ENCODE peak calls at places on chromosomes 11 and 22, in five cellular contexts. V is HCT116, E is PC-3, Z is mammary epithelial cell, N is kidney. R is an unnamed sample.
A peak's percentile ranks its signal among the peaks of the same experiment; 100 is the strongest.

GRCh38 chr22:26894766-26895485 is 237.5 kb downstream of the MIAT start:
- DNase-seq in V (peak; percentile 4), E (peak; percentile 71), Z (peak; percentile 89), N (no peak), R (no peak)

GRCh38 chr11:85094795-85095194 is 532.3 kb downstream of the DLG2 start:
- DNase-seq in V (no peak), E (no peak), Z (no peak), N (no peak), R (no peak)

GRCh38 chr11:46736615-46737014 is 17.6 kb downstream of the F2 start:
- DNase-seq in V (no peak), E (peak; percentile 45), Z (no peak), N (no peak), R (no peak)

GRCh38 chr22:44023404-44024287 is 456 bp upstream of the PARVB start:
- DNase-seq in V (no peak), E (peak; percentile 37), Z (peak; percentile 11), N (peak; percentile 87), R (peak; percentile 77)

GRCh38 chr11:33941637-33942160 is 49.8 kb upstream of the LMO2 start:
- DNase-seq in V (peak; percentile 18), E (no peak), Z (no peak), N (no peak), R (no peak)

GRCh38 chr11:102375720-102376399 is 28.8 kb downstream of the BIRC2 start:
- DNase-seq in V (no peak), E (no peak), Z (no peak), N (no peak), R (no peak)

GRCh38 chr11:22920939-22921565 is 60.8 kb upstream of the CCDC179 start:
- DNase-seq in V (no peak), E (peak; percentile 64), Z (peak; percentile 24), N (no peak), R (peak; percentile 72)

GRCh38 chr11:76793834-76794291 is 10.7 kb downstream of the TSKU start:
- DNase-seq in V (no peak), E (no peak), Z (no peak), N (no peak), R (peak; percentile 49)

GRCh38 chr22:39598017-39598965 is 27.7 kb downstream of the CACNA1I start:
- DNase-seq in V (peak; percentile 57), E (peak; percentile 39), Z (peak; percentile 43), N (peak; percentile 81), R (peak; percentile 98)

GRCh38 chr11:65918211-65919150 is at the start of gene C11orf68:
- DNase-seq in V (no peak), E (peak; percentile 50), Z (peak; percentile 57), N (no peak), R (no peak)

GRCh38 chr11:65917077-65917433 is 1.8 kb downstream of the C11orf68 start:
- DNase-seq in V (no peak), E (peak; percentile 31), Z (no peak), N (no peak), R (peak; percentile 45)

GRCh38 chr11:65919151-65920034 is at the start of gene DRAP1:
- DNase-seq in V (peak; percentile 92), E (peak; percentile 98), Z (peak; percentile 97), N (peak; percentile 100), R (peak; percentile 99)

GRCh38 chr11:65916391-65916790 is 2.5 kb downstream of the C11orf68 start:
- DNase-seq in V (no peak), E (no peak), Z (no peak), N (no peak), R (peak; percentile 39)

DNA sequence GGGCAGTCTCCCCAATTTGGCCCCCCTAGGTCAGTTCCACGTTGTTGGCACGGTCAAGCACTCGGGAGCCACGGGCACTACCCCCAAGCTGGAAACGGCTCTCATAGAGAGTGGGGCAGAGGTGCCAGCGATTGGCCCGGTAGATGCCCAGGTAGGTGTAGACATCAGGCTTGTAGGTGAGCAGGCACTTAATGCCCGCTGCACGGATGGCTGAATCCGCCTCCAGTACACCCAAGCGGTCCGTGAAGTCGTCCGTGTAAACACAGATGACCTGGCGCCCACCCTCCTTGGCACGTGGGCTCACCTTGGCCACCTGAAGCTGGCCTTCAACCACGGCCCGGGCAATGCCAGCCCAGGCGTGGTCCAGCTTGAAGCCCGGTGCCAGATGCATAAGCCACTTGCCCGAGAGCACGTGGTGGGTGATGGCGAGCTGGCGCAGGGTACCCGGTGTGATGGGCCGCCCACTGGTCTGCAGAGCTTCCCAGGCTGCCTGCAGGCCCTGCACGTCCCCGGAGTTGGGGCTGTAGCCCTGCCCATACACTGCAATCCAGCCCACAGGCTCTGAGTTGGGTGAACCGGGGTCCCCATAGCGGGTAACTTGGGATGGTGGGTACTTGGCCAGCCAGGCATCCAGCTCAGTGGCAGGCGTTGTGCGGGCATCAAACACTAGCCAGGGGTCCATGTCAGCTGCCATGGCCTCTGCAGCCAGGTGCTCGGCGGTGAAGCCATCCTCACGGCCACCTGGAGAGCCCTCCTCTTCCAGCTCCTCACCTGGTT is 1.2 kb downstream of the C11orf68 start:
- DNase-seq in V (no peak), E (peak; percentile 36), Z (no peak), N (peak; percentile 80), R (peak; percentile 46)
- H3K4me1 ChIP-seq in V (peaks cover 51% of the 10 kb centered on the region), E (peaks cover 60% of the 10 kb centered on the region), Z (peaks cover 75% of the 10 kb centered on the region), N (peaks cover 21% of the 10 kb centered on the region), R (peaks cover 7% of the 10 kb centered on the region)

GRCh38 chr11:57406337-57406904 is 16.0 kb upstream of the PRG2 start:
- DNase-seq in V (no peak), E (peak; percentile 54), Z (peak; percentile 14), N (no peak), R (no peak)

GRCh38 chr11:57399928-57400578 is 9.6 kb upstream of the PRG2 start:
- DNase-seq in V (no peak), E (no peak), Z (no peak), N (no peak), R (no peak)

GRCh38 chr11:57402188-57403066 is 12.0 kb upstream of the PRG2 start:
- DNase-seq in V (peak; percentile 48), E (peak; percentile 96), Z (peak; percentile 31), N (no peak), R (peak; percentile 58)

GRCh38 chr11:57405271-57405890 is 14.9 kb upstream of the PRG2 start:
- DNase-seq in V (no peak), E (no peak), Z (no peak), N (no peak), R (no peak)

DNA sequence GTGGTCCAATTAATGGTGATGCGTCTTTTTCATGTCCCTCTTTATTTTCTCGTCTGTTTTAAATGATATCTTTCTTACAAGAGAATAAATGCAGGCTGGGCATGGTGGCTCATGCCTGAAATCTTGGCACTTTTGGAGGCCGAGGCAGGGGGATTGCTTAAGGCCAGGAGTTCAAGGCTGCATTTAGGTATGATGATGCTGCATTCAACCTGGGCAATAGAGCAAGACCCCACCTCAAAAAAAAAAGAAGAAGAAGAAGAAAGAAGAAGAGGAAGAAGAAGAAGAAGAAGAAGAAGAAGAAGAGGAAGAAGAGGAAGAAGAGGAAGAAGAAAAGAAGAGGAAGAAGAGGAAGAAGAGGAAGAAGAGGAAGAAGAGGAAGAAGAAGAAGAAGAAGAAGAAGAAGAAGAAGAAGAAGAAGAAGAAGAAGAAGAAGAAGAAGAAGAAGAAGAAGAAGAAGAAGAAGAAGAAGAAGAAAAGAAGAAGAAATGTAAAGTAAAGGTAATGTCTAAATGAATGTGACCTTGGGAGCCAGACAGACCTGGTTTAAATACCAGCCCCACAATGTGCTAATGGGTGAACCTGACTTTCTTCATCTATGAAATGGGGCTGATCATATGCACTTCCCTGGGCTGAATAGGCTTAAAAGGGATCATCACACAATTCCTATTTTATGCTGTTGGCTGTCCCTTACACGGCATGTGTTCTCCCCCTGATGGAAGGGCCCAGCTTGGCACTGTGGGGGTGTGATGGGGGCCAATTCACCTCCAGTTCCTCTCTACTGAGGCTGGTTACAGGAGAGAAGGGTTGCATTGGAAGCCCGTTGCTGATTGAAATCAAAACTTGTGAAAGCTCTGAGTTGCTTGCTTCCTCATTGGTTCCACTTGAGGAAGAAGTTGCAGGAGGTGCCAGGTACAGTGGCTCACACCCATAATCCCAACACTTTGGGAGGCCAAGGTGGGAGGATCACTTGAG is 13.0 kb upstream of the PRG2 start:
- DNase-seq in V (no peak), E (no peak), Z (no peak), N (no peak), R (no peak)
- TF ChIP-seq CTCF in V (no peak), E (no peak), Z (no peak), N (no peak), R (no peak)

DNA sequence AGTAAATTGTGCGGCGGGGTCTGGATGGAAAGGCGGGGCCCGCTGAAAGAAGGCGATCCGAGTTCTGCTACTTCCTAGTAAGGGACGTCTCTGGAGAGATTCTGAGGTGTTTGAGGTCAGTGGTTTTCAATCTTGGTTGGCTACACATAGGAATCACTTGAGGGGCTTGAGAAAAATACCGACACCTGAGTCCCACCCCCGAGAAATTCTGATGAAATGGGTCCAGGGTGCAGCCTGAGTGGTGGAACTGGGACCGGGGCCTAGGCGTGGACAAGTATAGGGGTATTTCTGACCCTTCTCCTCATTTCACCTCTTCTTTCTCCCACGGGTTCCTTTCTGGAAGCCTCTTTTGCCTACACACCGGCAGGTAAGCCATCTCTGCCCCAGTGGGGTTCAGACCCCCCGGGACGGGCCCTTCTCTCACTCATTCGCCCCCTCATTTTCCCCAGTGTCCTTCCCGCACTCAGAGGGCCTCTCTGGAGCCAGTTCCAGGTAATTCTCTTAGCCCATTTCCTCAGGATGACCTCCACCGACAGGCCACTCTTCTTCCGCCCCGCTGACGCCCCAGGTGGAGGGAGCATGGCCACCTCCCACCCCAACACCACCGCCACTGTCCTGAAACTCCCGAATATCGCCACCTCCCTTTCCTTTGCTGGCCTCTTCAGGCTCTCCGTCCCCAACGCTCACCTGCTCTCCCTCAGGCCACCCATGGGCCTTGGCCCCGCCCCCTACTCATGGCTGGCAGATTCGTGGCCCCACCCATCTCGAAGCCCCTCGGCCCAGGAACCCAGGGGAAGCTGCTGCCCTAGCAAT is 11.8 kb downstream of the ROBO3 start:
- DNase-seq in V (no peak), E (no peak), Z (no peak), N (no peak), R (peak; percentile 77)
- H3K9ac ChIP-seq in V (peak overlapping the region; percentile 71), E (peak overlapping the region; percentile 75), Z (peak overlapping the region; percentile 77), N (peak overlapping the region; percentile 7), R (peak overlapping the region; percentile 55)

GRCh38 chr11:73753938-73754337 is 6.9 kb downstream of the RAB6A start:
- DNase-seq in V (no peak), E (no peak), Z (no peak), N (no peak), R (no peak)
- H3K4me1 ChIP-seq in V (peaks cover 5% of the 10 kb centered on the region), E (peaks cover 7% of the 10 kb centered on the region), Z (peaks cover 23% of the 10 kb centered on the region), N (peaks cover 18% of the 10 kb centered on the region), R (no peaks in the 10 kb centered on the region)

DNA sequence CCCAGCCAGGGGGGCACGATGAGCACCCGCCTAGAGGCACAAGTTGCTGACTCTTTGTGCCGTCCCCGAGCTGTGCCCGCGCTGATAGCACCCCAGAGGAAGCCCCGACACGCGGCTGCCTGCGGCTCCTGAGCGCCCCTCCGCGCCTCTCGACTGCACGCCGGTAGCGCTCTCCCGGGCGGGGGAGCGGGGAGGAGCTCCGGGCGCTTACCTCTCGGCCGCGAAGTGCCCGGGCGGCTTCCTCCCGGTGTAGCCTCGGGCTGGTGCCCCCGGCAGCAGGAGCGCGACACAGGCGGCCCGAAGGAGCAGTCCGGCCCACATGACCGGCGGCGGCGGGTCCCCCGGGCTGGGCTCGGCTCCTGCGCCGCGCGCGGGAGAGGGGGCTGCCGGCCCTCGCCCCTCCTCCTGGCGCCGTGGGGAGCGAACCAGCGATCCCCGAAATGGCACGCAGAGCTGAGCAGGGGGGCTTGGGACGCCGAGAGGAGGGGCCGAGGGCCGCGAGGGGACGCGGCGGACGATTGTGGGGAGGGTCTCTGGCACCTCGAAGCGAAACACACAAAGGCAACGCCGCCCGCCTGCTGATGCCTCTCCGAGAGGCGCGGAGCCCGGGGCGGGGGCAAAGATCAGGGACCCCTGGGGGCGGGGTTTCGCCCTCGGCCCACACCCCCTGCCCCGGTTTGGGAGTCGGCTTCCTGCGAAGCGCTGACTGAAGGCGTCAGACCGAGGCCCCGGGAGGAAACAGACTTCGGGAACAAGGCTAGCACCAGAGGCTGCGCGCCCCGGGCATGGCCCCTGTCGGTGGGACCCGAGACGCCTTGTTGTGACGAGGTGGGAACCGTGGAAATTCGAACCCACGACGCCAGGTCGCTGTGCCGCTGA is at the start of gene VWCE:
- DNase-seq in V (no peak), E (peak; percentile 55), Z (peak; percentile 20), N (peak; percentile 86), R (peak; percentile 91)
- TF ChIP-seq CTCF in V (no peak), E (peak; percentile 48), Z (peak; percentile 42), N (no peak), R (peak; percentile 52)